ENCODE peak calls at places on chromosomes 11 and 22, in seven cellular contexts. G is A549, W is stomach, B is breast epithelium, M is heart left ventricle, Q is transverse colon, I is IMR-90. T is an unnamed sample.

GRCh38 chr11:128232588-128232987 is 354.8 kb downstream of the ETS1 start:
- DNase-seq in G (no peak), W (no peak), B (no peak), M (no peak), Q (no peak), I (no peak), T (no peak)

GRCh38 chr22:43789452-43789851 is 22.7 kb downstream of the EFCAB6 start:
- DNase-seq in G (peak; percentile 33), W (no peak), B (no peak), M (peak; percentile 58), Q (peak; percentile 29), I (peak; percentile 99), T (no peak)

GRCh38 chr11:19723572-19724342 is 11.1 kb downstream of the NAV2 start:
- DNase-seq in G (no peak), W (no peak), B (no peak), M (no peak), Q (no peak), I (peak; percentile 55), T (peak; percentile 85)

GRCh38 chr11:59787816-59788215 is 22.8 kb downstream of the MRPL16 start:
- DNase-seq in G (no peak), W (no peak), B (no peak), M (no peak), Q (no peak), I (peak; percentile 73), T (no peak)

GRCh38 chr11:132716037-132716436 is 816.3 kb downstream of the OPCML start:
- DNase-seq in G (no peak), W (no peak), B (no peak), M (no peak), Q (no peak), I (no peak), T (peak; percentile 80)

GRCh38 chr11:11776714-11777113 is 65.1 kb upstream of the USP47 start:
- DNase-seq in G (no peak), W (no peak), B (no peak), M (no peak), Q (no peak), I (no peak), T (no peak)

GRCh38 chr22:32781695-32782094 is 19.8 kb upstream of the TIMP3 start:
- DNase-seq in G (no peak), W (no peak), B (no peak), M (no peak), Q (no peak), I (peak; percentile 57), T (no peak)

GRCh38 chr22:19730662-19731360 is 7.5 kb downstream of the GP1BB start:
- DNase-seq in G (peak; percentile 58), W (peak; percentile 84), B (peak; percentile 85), M (peak; percentile 82), Q (peak; percentile 80), I (peak; percentile 67), T (peak; percentile 85)

GRCh38 chr22:45162531-45162930 is 1.2 kb upstream of the NUP50 start:
- DNase-seq in G (no peak), W (peak; percentile 37), B (no peak), M (no peak), Q (peak; percentile 19), I (no peak), T (no peak)

GRCh38 chr22:45157907-45158306 is 5.8 kb upstream of the NUP50 start:
- DNase-seq in G (no peak), W (no peak), B (no peak), M (no peak), Q (no peak), I (no peak), T (no peak)

GRCh38 chr22:45163074-45163416 is 680 bp upstream of the NUP50 start:
- DNase-seq in G (peak; percentile 8), W (no peak), B (no peak), M (no peak), Q (peak; percentile 26), I (peak; percentile 54), T (no peak)

GRCh38 chr22:45163417-45164216 is at the start of gene NUP50:
- DNase-seq in G (peak; percentile 85), W (peak; percentile 98), B (peak; percentile 90), M (peak; percentile 94), Q (peak; percentile 97), I (peak; percentile 96), T (peak; percentile 96)

DNA sequence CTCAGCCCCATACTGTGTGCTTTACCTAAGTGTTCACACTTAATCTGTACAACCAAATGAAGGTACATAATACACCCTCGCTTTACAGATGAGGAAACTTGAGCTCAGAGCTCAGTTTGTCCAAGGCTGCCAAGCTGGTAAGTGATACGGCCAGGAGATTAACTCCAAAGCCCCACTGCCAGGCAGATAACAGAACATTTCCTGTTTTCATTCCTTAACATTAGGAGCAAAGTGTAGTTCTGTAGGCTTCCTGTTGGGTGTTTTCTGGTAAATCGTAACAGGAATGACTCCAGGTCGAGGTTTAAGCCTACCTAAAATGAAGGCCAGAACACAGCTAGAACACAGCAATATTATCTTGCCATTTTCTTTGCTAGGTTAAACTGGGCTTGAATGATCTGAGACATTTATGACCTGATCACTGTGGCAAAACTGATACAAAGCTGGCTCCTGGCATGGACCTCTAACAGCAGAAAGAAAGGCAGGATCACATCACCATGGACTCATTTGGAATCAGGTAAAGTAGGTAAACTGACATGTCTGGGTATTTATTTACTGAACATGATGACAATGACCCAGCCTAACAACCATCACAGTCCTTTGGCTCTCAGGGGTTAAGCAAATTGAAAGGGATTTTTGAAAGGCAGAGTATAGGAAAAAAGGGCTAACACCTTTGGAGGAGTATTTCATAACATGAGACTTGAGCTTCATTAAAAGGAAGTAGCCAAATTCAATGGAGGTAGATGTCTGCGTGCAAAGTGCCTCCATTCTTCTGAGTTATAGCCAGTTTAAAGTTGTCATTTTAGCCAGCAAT is 3.9 kb upstream of the NUP50 start:
- DNase-seq in G (peak; percentile 18), W (peak; percentile 74), B (no peak), M (no peak), Q (peak; percentile 33), I (peak; percentile 38), T (peak; percentile 33)
- TF ChIP-seq POLR2A in G (no peak), W (no peak), B (no peak), M (no peak), Q (no peak), I (no peak), T (peak; percentile 27)

GRCh38 chr11:124843616-124843910 is 21.7 kb upstream of the ROBO3 start:
- DNase-seq in G (no peak), W (no peak), B (no peak), M (no peak), Q (no peak), I (no peak), T (no peak)
- H3K4me1 ChIP-seq in G (no peaks in the 10 kb centered on the region), W (peaks cover 25% of the 10 kb centered on the region), B (peaks cover 7% of the 10 kb centered on the region), M (peaks cover 6% of the 10 kb centered on the region), Q (peaks cover 18% of the 10 kb centered on the region), I (no peaks in the 10 kb centered on the region), T (no peaks in the 10 kb centered on the region)

GRCh38 chr11:616320-617220 is 820 bp upstream of the IRF7 start:
- DNase-seq in G (no peak), W (no peak), B (no peak), M (no peak), Q (no peak), I (no peak), T (no peak)

GRCh38 chr11:614091-614582 is 1.6 kb downstream of the IRF7 start:
- DNase-seq in G (no peak), W (no peak), B (no peak), M (no peak), Q (peak; percentile 32), I (no peak), T (no peak)

GRCh38 chr11:614583-615452 is 932 bp downstream of the IRF7 start:
- DNase-seq in G (no peak), W (peak; percentile 79), B (no peak), M (no peak), Q (peak; percentile 61), I (no peak), T (peak; percentile 90)

GRCh38 chr11:617248-617911 is 1.6 kb upstream of the IRF7 start:
- DNase-seq in G (no peak), W (no peak), B (no peak), M (no peak), Q (no peak), I (no peak), T (peak; percentile 59)

GRCh38 chr11:615453-616319 is at the start of gene IRF7:
- DNase-seq in G (peak; percentile 92), W (peak; percentile 97), B (peak; percentile 97), M (peak; percentile 97), Q (peak; percentile 98), I (peak; percentile 80), T (peak; percentile 97)
- TF ChIP-seq POLR2A in G (peak; percentile 61), W (no peak), B (peak; percentile 68), M (peak; percentile 93), Q (peak; percentile 93), I (peak; percentile 82), T (peak; percentile 98)

DNA sequence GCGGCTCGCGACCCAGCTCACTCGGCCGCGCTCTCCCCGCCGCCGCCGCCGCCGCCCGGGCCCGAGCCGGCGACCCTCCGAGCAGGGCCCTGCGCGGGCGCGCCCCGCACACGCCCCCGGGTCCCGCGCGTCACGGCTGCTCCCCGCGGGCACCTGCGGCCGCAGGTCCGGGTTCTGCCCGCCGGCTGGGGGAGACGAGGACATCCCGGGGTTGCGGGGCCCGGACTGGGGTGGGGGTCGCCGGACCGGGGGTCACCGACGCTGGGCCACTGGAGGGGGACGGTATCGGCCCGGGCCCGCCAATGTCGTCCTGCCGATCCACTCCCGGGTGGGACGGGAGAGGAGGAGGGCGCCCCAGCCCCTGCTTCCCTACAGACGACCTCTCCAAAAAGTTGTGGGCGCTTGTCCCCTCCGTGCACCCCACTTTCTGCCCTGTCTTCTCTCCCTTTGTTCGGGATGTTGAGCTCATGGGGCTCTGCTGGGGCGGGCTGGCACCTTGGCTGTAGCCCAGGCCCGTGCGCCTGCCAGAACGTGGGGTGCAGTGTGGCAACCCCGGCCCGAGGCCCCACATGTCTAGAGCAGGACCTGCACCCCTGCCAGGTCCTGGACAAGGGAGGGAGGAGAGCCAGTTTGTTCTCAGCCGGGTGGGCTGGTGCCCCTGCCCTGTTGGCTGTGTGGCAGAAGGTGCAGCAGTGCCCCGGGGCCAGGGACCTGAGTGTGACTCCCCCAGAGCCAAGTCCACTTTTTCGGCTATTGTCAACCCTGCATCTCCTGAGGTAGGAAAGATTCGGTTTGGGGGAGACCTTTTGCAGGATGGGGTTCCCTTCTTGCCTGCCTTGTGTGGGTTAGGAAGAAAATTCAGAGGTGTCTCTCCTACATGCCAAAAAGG is 40.2 kb upstream of the CELSR1 start:
- DNase-seq in G (no peak), W (no peak), B (no peak), M (peak; percentile 18), Q (peak; percentile 41), I (no peak), T (peak; percentile 35)
- H3K4me1 ChIP-seq in G (peaks cover 50% of the 10 kb centered on the region), W (peaks cover 91% of the 10 kb centered on the region), B (peaks cover 13% of the 10 kb centered on the region), M (peaks cover 62% of the 10 kb centered on the region), Q (peaks cover 68% of the 10 kb centered on the region), I (peaks cover 16% of the 10 kb centered on the region), T (peaks cover 68% of the 10 kb centered on the region)

GRCh38 chr22:17795661-17796548 is 21.6 kb upstream of the BID start:
- DNase-seq in G (no peak), W (no peak), B (no peak), M (no peak), Q (no peak), I (no peak), T (no peak)
- TF ChIP-seq POLR2A in G (no peak), W (no peak), B (no peak), M (no peak), Q (no peak), I (no peak), T (no peak)

DNA sequence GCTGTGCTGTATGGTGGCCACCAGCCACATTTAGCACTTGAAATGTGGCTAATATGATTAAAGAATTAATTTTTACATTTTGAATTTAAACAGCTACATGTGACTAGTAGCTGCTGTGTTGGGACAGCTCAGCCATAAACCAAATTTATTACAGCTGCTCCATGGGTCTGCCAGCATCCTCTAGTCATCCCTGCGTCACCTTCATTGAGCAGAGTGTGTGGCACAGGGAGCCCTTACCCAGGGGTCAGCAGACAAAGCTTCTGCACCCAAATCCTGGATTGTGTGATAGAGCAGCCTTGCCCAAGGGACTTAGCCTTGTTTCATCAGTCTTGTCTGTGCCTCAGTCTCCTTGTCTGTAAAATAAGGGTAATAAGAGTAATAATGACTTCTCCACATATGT is 19.4 kb upstream of the ACCSL start:
- DNase-seq in G (no peak), W (no peak), B (no peak), M (no peak), Q (no peak), I (no peak), T (no peak)
- H3K4me1 ChIP-seq in G (no peaks in the 10 kb centered on the region), W (no peaks in the 10 kb centered on the region), B (no peaks in the 10 kb centered on the region), M (peaks cover 24% of the 10 kb centered on the region), Q (no peaks in the 10 kb centered on the region), I (peaks cover 5% of the 10 kb centered on the region), T (no peaks in the 10 kb centered on the region)